ENCODE peak calls at places on chromosomes 1 and 21, in ten cellular contexts. One of them, this sample, is unnamed.

GRCh38 chr1:231799363-231799986 is 172.9 kb downstream of the DISC1 start:
- DNase-seq in H54: no peak
- DNase-seq in HTR-8/SVneo: no peak
- DNase-seq in neural crest cell: no peak
- DNase-seq in SJSA1: no peak
- DNase-seq in stimulated activated naive B cell treated with anti-CD40 and anti-IgM and Interleukin-4, amounts not matched to agents 10 μg/mL and 1 μg/mL and 100 μg/mL, for 72 hours: no peak
- DNase-seq in Right ventricle myocardium superior: no peak
- DNase-seq in NCI-H1092 treated with DMSO at 0.1 percent for 48 hours: no peak
- DNase-seq in Ammon's horn: no peak
- DNase-seq in hepatocyte: no peak
- DNase-seq in this sample: no peak

GRCh38 chr1:16006552-16007485 is 2.8 kb downstream of the SRARP start:
- DNase-seq in H54: no peak
- DNase-seq in hepatocyte: no peak
- DNase-seq in neural crest cell: no peak
- DNase-seq in SJSA1: peak
- DNase-seq in stimulated activated naive B cell treated with anti-CD40 and anti-IgM and Interleukin-4, amounts not matched to agents 10 μg/mL and 1 μg/mL and 100 μg/mL, for 72 hours: no peak
- DNase-seq in NCI-H1092 treated with DMSO at 0.1 percent for 48 hours: no peak
- DNase-seq in Right ventricle myocardium superior: no peak
- DNase-seq in Ammon's horn: no peak
- DNase-seq in HTR-8/SVneo: no peak
- DNase-seq in this sample: peak

GRCh38 chr21:45403825-45404725 is 890 bp upstream of the COL18A1 start:
- DNase-seq in H54: peak
- DNase-seq in stimulated activated naive B cell treated with anti-CD40 and anti-IgM and Interleukin-4, amounts not matched to agents 10 μg/mL and 1 μg/mL and 100 μg/mL, for 72 hours: no peak
- DNase-seq in neural crest cell: no peak
- DNase-seq in hepatocyte: peak
- DNase-seq in NCI-H1092 treated with DMSO at 0.1 percent for 48 hours: no peak
- DNase-seq in SJSA1: no peak
- DNase-seq in Right ventricle myocardium superior: peak
- DNase-seq in HTR-8/SVneo: no peak
- DNase-seq in Ammon's horn: no peak
- DNase-seq in this sample: no peak

GRCh38 chr1:212313616-212314015 is 28.4 kb downstream of the PPP2R5A start:
- DNase-seq in NCI-H1092 treated with DMSO at 0.1 percent for 48 hours: no peak
- DNase-seq in Right ventricle myocardium superior: no peak
- DNase-seq in hepatocyte: no peak
- DNase-seq in H54: no peak
- DNase-seq in SJSA1: peak
- DNase-seq in stimulated activated naive B cell treated with anti-CD40 and anti-IgM and Interleukin-4, amounts not matched to agents 10 μg/mL and 1 μg/mL and 100 μg/mL, for 72 hours: no peak
- DNase-seq in Ammon's horn: no peak
- DNase-seq in HTR-8/SVneo: no peak
- DNase-seq in neural crest cell: no peak
- DNase-seq in this sample: no peak

GRCh38 chr1:11804666-11805453 is 904 bp downstream of the MTHFR start:
- DNase-seq in stimulated activated naive B cell treated with anti-CD40 and anti-IgM and Interleukin-4, amounts not matched to agents 10 μg/mL and 1 μg/mL and 100 μg/mL, for 72 hours: no peak
- DNase-seq in NCI-H1092 treated with DMSO at 0.1 percent for 48 hours: peak
- DNase-seq in HTR-8/SVneo: no peak
- DNase-seq in Right ventricle myocardium superior: peak
- DNase-seq in H54: no peak
- DNase-seq in SJSA1: no peak
- DNase-seq in Ammon's horn: no peak
- DNase-seq in hepatocyte: peak
- DNase-seq in neural crest cell: no peak
- DNase-seq in this sample: peak

GRCh38 chr1:93979718-93980319 is 70.6 kb upstream of the GCLM start:
- DNase-seq in Right ventricle myocardium superior: peak
- DNase-seq in Ammon's horn: peak
- DNase-seq in SJSA1: no peak
- DNase-seq in NCI-H1092 treated with DMSO at 0.1 percent for 48 hours: peak
- DNase-seq in HTR-8/SVneo: no peak
- DNase-seq in H54: no peak
- DNase-seq in neural crest cell: no peak
- DNase-seq in hepatocyte: peak
- DNase-seq in stimulated activated naive B cell treated with anti-CD40 and anti-IgM and Interleukin-4, amounts not matched to agents 10 μg/mL and 1 μg/mL and 100 μg/mL, for 72 hours: no peak
- DNase-seq in this sample: no peak

GRCh38 chr1:53413175-53414001 is 45.8 kb upstream of the DMRTB1 start:
- DNase-seq in stimulated activated naive B cell treated with anti-CD40 and anti-IgM and Interleukin-4, amounts not matched to agents 10 μg/mL and 1 μg/mL and 100 μg/mL, for 72 hours: peak
- DNase-seq in H54: peak
- DNase-seq in Ammon's horn: peak
- DNase-seq in neural crest cell: no peak
- DNase-seq in HTR-8/SVneo: peak
- DNase-seq in Right ventricle myocardium superior: no peak
- DNase-seq in NCI-H1092 treated with DMSO at 0.1 percent for 48 hours: no peak
- DNase-seq in hepatocyte: peak
- DNase-seq in SJSA1: peak
- DNase-seq in this sample: peak

GRCh38 chr1:231855966-231856365 is 229.4 kb downstream of the DISC1 start:
- DNase-seq in stimulated activated naive B cell treated with anti-CD40 and anti-IgM and Interleukin-4, amounts not matched to agents 10 μg/mL and 1 μg/mL and 100 μg/mL, for 72 hours: no peak
- DNase-seq in HTR-8/SVneo: no peak
- DNase-seq in SJSA1: no peak
- DNase-seq in NCI-H1092 treated with DMSO at 0.1 percent for 48 hours: no peak
- DNase-seq in H54: no peak
- DNase-seq in neural crest cell: no peak
- DNase-seq in Ammon's horn: no peak
- DNase-seq in Right ventricle myocardium superior: no peak
- DNase-seq in hepatocyte: no peak
- DNase-seq in this sample: no peak

GRCh38 chr1:235069577-235070563 is 58.8 kb downstream of the TOMM20 start:
- DNase-seq in stimulated activated naive B cell treated with anti-CD40 and anti-IgM and Interleukin-4, amounts not matched to agents 10 μg/mL and 1 μg/mL and 100 μg/mL, for 72 hours: no peak
- DNase-seq in neural crest cell: no peak
- DNase-seq in HTR-8/SVneo: peak
- DNase-seq in hepatocyte: peak
- DNase-seq in SJSA1: peak
- DNase-seq in NCI-H1092 treated with DMSO at 0.1 percent for 48 hours: peak
- DNase-seq in Right ventricle myocardium superior: peak
- DNase-seq in Ammon's horn: no peak
- DNase-seq in H54: no peak
- DNase-seq in this sample: peak

GRCh38 chr1:101697057-101697456 is 299.7 kb downstream of the OLFM3 start:
- DNase-seq in neural crest cell: no peak
- DNase-seq in NCI-H1092 treated with DMSO at 0.1 percent for 48 hours: no peak
- DNase-seq in stimulated activated naive B cell treated with anti-CD40 and anti-IgM and Interleukin-4, amounts not matched to agents 10 μg/mL and 1 μg/mL and 100 μg/mL, for 72 hours: no peak
- DNase-seq in Ammon's horn: no peak
- DNase-seq in H54: no peak
- DNase-seq in Right ventricle myocardium superior: no peak
- DNase-seq in hepatocyte: no peak
- DNase-seq in HTR-8/SVneo: no peak
- DNase-seq in SJSA1: no peak
- DNase-seq in this sample: no peak

GRCh38 chr1:241857131-241857530 is 9.1 kb downstream of the EXO1 start:
- DNase-seq in neural crest cell: no peak
- DNase-seq in NCI-H1092 treated with DMSO at 0.1 percent for 48 hours: no peak
- DNase-seq in stimulated activated naive B cell treated with anti-CD40 and anti-IgM and Interleukin-4, amounts not matched to agents 10 μg/mL and 1 μg/mL and 100 μg/mL, for 72 hours: no peak
- DNase-seq in Right ventricle myocardium superior: no peak
- DNase-seq in H54: no peak
- DNase-seq in Ammon's horn: no peak
- DNase-seq in HTR-8/SVneo: no peak
- DNase-seq in hepatocyte: no peak
- DNase-seq in SJSA1: no peak
- DNase-seq in this sample: no peak

GRCh38 chr1:119968068-119968492 is 71.8 kb upstream of the ADAM30 start:
- DNase-seq in HTR-8/SVneo: peak
- DNase-seq in Ammon's horn: peak
- DNase-seq in stimulated activated naive B cell treated with anti-CD40 and anti-IgM and Interleukin-4, amounts not matched to agents 10 μg/mL and 1 μg/mL and 100 μg/mL, for 72 hours: peak
- DNase-seq in hepatocyte: peak
- DNase-seq in SJSA1: peak
- DNase-seq in neural crest cell: peak
- DNase-seq in H54: no peak
- DNase-seq in NCI-H1092 treated with DMSO at 0.1 percent for 48 hours: no peak
- DNase-seq in Right ventricle myocardium superior: peak
- DNase-seq in this sample: peak

GRCh38 chr1:5997316-5997715 is 5.1 kb upstream of the NPHP4 start:
- DNase-seq in hepatocyte: no peak
- DNase-seq in Right ventricle myocardium superior: no peak
- DNase-seq in SJSA1: no peak
- DNase-seq in HTR-8/SVneo: no peak
- DNase-seq in NCI-H1092 treated with DMSO at 0.1 percent for 48 hours: no peak
- DNase-seq in H54: no peak
- DNase-seq in neural crest cell: no peak
- DNase-seq in Ammon's horn: no peak
- DNase-seq in stimulated activated naive B cell treated with anti-CD40 and anti-IgM and Interleukin-4, amounts not matched to agents 10 μg/mL and 1 μg/mL and 100 μg/mL, for 72 hours: no peak
- DNase-seq in this sample: no peak

GRCh38 chr1:173190101-173190895 is 16.8 kb downstream of the TNFSF4 start:
- DNase-seq in NCI-H1092 treated with DMSO at 0.1 percent for 48 hours: no peak
- DNase-seq in Ammon's horn: peak
- DNase-seq in hepatocyte: peak
- DNase-seq in SJSA1: peak
- DNase-seq in neural crest cell: no peak
- DNase-seq in HTR-8/SVneo: peak
- DNase-seq in H54: peak
- DNase-seq in Right ventricle myocardium superior: peak
- DNase-seq in stimulated activated naive B cell treated with anti-CD40 and anti-IgM and Interleukin-4, amounts not matched to agents 10 μg/mL and 1 μg/mL and 100 μg/mL, for 72 hours: peak
- DNase-seq in this sample: peak

GRCh38 chr1:208086116-208086515 is 158.1 kb downstream of the PLXNA2 start:
- DNase-seq in H54: no peak
- DNase-seq in NCI-H1092 treated with DMSO at 0.1 percent for 48 hours: no peak
- DNase-seq in hepatocyte: no peak
- DNase-seq in neural crest cell: no peak
- DNase-seq in Ammon's horn: no peak
- DNase-seq in SJSA1: no peak
- DNase-seq in Right ventricle myocardium superior: no peak
- DNase-seq in HTR-8/SVneo: peak
- DNase-seq in stimulated activated naive B cell treated with anti-CD40 and anti-IgM and Interleukin-4, amounts not matched to agents 10 μg/mL and 1 μg/mL and 100 μg/mL, for 72 hours: no peak
- DNase-seq in this sample: no peak

GRCh38 chr1:183365093-183365492 is 53.1 kb downstream of the NMNAT2 start:
- DNase-seq in H54: no peak
- DNase-seq in hepatocyte: no peak
- DNase-seq in NCI-H1092 treated with DMSO at 0.1 percent for 48 hours: no peak
- DNase-seq in SJSA1: no peak
- DNase-seq in HTR-8/SVneo: no peak
- DNase-seq in Right ventricle myocardium superior: no peak
- DNase-seq in neural crest cell: no peak
- DNase-seq in stimulated activated naive B cell treated with anti-CD40 and anti-IgM and Interleukin-4, amounts not matched to agents 10 μg/mL and 1 μg/mL and 100 μg/mL, for 72 hours: no peak
- DNase-seq in Ammon's horn: no peak
- DNase-seq in this sample: no peak

GRCh38 chr1:6592441-6592840 is 10.2 kb downstream of the KLHL21 start:
- DNase-seq in NCI-H1092 treated with DMSO at 0.1 percent for 48 hours: no peak
- DNase-seq in Right ventricle myocardium superior: peak
- DNase-seq in stimulated activated naive B cell treated with anti-CD40 and anti-IgM and Interleukin-4, amounts not matched to agents 10 μg/mL and 1 μg/mL and 100 μg/mL, for 72 hours: no peak
- DNase-seq in Ammon's horn: no peak
- DNase-seq in SJSA1: no peak
- DNase-seq in HTR-8/SVneo: no peak
- DNase-seq in neural crest cell: no peak
- DNase-seq in hepatocyte: no peak
- DNase-seq in H54: no peak
- DNase-seq in this sample: no peak

GRCh38 chr1:117599822-117600221 is 6.0 kb upstream of the TENT5C start:
- DNase-seq in H54: no peak
- DNase-seq in Right ventricle myocardium superior: peak
- DNase-seq in HTR-8/SVneo: no peak
- DNase-seq in Ammon's horn: peak
- DNase-seq in neural crest cell: no peak
- DNase-seq in NCI-H1092 treated with DMSO at 0.1 percent for 48 hours: no peak
- DNase-seq in SJSA1: no peak
- DNase-seq in hepatocyte: no peak
- DNase-seq in stimulated activated naive B cell treated with anti-CD40 and anti-IgM and Interleukin-4, amounts not matched to agents 10 μg/mL and 1 μg/mL and 100 μg/mL, for 72 hours: no peak
- DNase-seq in this sample: no peak

GRCh38 chr21:29053656-29054055 is 19.8 kb downstream of the CCT8 start:
- DNase-seq in hepatocyte: no peak
- DNase-seq in NCI-H1092 treated with DMSO at 0.1 percent for 48 hours: no peak
- DNase-seq in stimulated activated naive B cell treated with anti-CD40 and anti-IgM and Interleukin-4, amounts not matched to agents 10 μg/mL and 1 μg/mL and 100 μg/mL, for 72 hours: no peak
- DNase-seq in HTR-8/SVneo: no peak
- DNase-seq in neural crest cell: no peak
- DNase-seq in Ammon's horn: no peak
- DNase-seq in H54: no peak
- DNase-seq in SJSA1: no peak
- DNase-seq in Right ventricle myocardium superior: no peak
- DNase-seq in this sample: no peak

GRCh38 chr1:11857164-11857853 is 1.4 kb downstream of the NPPB start:
- DNase-seq in neural crest cell: no peak
- DNase-seq in stimulated activated naive B cell treated with anti-CD40 and anti-IgM and Interleukin-4, amounts not matched to agents 10 μg/mL and 1 μg/mL and 100 μg/mL, for 72 hours: no peak
- DNase-seq in Ammon's horn: no peak
- DNase-seq in Right ventricle myocardium superior: no peak
- DNase-seq in NCI-H1092 treated with DMSO at 0.1 percent for 48 hours: no peak
- DNase-seq in hepatocyte: no peak
- DNase-seq in HTR-8/SVneo: no peak
- DNase-seq in H54: no peak
- DNase-seq in SJSA1: no peak
- DNase-seq in this sample: no peak

GRCh38 chr1:198598796-198599321 is 40.0 kb upstream of the PTPRC start:
- DNase-seq in hepatocyte: no peak
- DNase-seq in Ammon's horn: no peak
- DNase-seq in HTR-8/SVneo: no peak
- DNase-seq in NCI-H1092 treated with DMSO at 0.1 percent for 48 hours: no peak
- DNase-seq in neural crest cell: no peak
- DNase-seq in H54: no peak
- DNase-seq in SJSA1: peak
- DNase-seq in Right ventricle myocardium superior: no peak
- DNase-seq in stimulated activated naive B cell treated with anti-CD40 and anti-IgM and Interleukin-4, amounts not matched to agents 10 μg/mL and 1 μg/mL and 100 μg/mL, for 72 hours: peak
- DNase-seq in this sample: peak

GRCh38 chr1:212315907-212316306 is 30.7 kb downstream of the PPP2R5A start:
- DNase-seq in hepatocyte: no peak
- DNase-seq in stimulated activated naive B cell treated with anti-CD40 and anti-IgM and Interleukin-4, amounts not matched to agents 10 μg/mL and 1 μg/mL and 100 μg/mL, for 72 hours: no peak
- DNase-seq in neural crest cell: no peak
- DNase-seq in SJSA1: peak
- DNase-seq in H54: no peak
- DNase-seq in Right ventricle myocardium superior: no peak
- DNase-seq in NCI-H1092 treated with DMSO at 0.1 percent for 48 hours: no peak
- DNase-seq in HTR-8/SVneo: no peak
- DNase-seq in Ammon's horn: peak
- DNase-seq in this sample: peak

This sample was measured in H4.